ENCODE peak calls at places on chromosomes 16 and 17, in seven cellular contexts. One of them, this sample, is unnamed.

GRCh38 chr17:36132421-36132831 is 28.8 kb downstream of the CCL4 start:
- DNase-seq in nephron progenitor cell: no peak
- DNase-seq in activated CD8-positive, alpha-beta T cell treated with anti-CD3 and anti-CD28 coated beads for 36 hours: no peak
- DNase-seq in upper lobe of right lung: no peak
- DNase-seq in neural crest cell: no peak
- DNase-seq in hepatocyte: no peak
- DNase-seq in psoas muscle: no peak
- DNase-seq in this sample: no peak

GRCh38 chr17:75875182-75875939 is 3.0 kb downstream of the TRIM47 start:
- DNase-seq in nephron progenitor cell: no peak
- DNase-seq in activated CD8-positive, alpha-beta T cell treated with anti-CD3 and anti-CD28 coated beads for 36 hours: no peak
- DNase-seq in upper lobe of right lung: no peak
- DNase-seq in neural crest cell: no peak
- DNase-seq in hepatocyte: no peak
- DNase-seq in psoas muscle: no peak
- DNase-seq in this sample: no peak

GRCh38 chr16:89201467-89202377 is 1.4 kb upstream of the SLC22A31 start:
- DNase-seq in nephron progenitor cell: peak; percentile 97
- DNase-seq in activated CD8-positive, alpha-beta T cell treated with anti-CD3 and anti-CD28 coated beads for 36 hours: peak; percentile 85
- DNase-seq in upper lobe of right lung: peak; percentile 93
- DNase-seq in neural crest cell: peak; percentile 82
- DNase-seq in hepatocyte: peak; percentile 95
- DNase-seq in psoas muscle: peak; percentile 90
- DNase-seq in this sample: no peak

GRCh38 chr17:37802712-37803416 is 58.0 kb upstream of the HNF1B start:
- DNase-seq in nephron progenitor cell: no peak
- DNase-seq in activated CD8-positive, alpha-beta T cell treated with anti-CD3 and anti-CD28 coated beads for 36 hours: no peak
- DNase-seq in upper lobe of right lung: no peak
- DNase-seq in neural crest cell: no peak
- DNase-seq in hepatocyte: no peak
- DNase-seq in psoas muscle: no peak
- DNase-seq in this sample: no peak

GRCh38 chr17:1222321-1222720 is 42.5 kb upstream of the ABR start:
- DNase-seq in nephron progenitor cell: no peak
- DNase-seq in activated CD8-positive, alpha-beta T cell treated with anti-CD3 and anti-CD28 coated beads for 36 hours: no peak
- DNase-seq in upper lobe of right lung: no peak
- DNase-seq in neural crest cell: no peak
- DNase-seq in hepatocyte: no peak
- DNase-seq in psoas muscle: no peak
- DNase-seq in this sample: no peak

GRCh38 chr16:19831678-19832077 is 53.0 kb downstream of the GPRC5B start:
- DNase-seq in nephron progenitor cell: no peak
- DNase-seq in activated CD8-positive, alpha-beta T cell treated with anti-CD3 and anti-CD28 coated beads for 36 hours: no peak
- DNase-seq in upper lobe of right lung: no peak
- DNase-seq in neural crest cell: no peak
- DNase-seq in hepatocyte: no peak
- DNase-seq in psoas muscle: no peak
- DNase-seq in this sample: peak; percentile 41

GRCh38 chr17:67479119-67479517 is 102.0 kb downstream of the PITPNC1 start:
- DNase-seq in nephron progenitor cell: no peak
- DNase-seq in activated CD8-positive, alpha-beta T cell treated with anti-CD3 and anti-CD28 coated beads for 36 hours: no peak
- DNase-seq in upper lobe of right lung: no peak
- DNase-seq in neural crest cell: no peak
- DNase-seq in hepatocyte: no peak
- DNase-seq in psoas muscle: no peak
- DNase-seq in this sample: no peak

GRCh38 chr16:89841275-89841674 is 13.0 kb downstream of the SPIRE2 start:
- DNase-seq in nephron progenitor cell: no peak
- DNase-seq in activated CD8-positive, alpha-beta T cell treated with anti-CD3 and anti-CD28 coated beads for 36 hours: peak; percentile 86
- DNase-seq in upper lobe of right lung: no peak
- DNase-seq in neural crest cell: no peak
- DNase-seq in hepatocyte: no peak
- DNase-seq in psoas muscle: no peak
- DNase-seq in this sample: no peak

GRCh38 chr17:28698253-28698941 is 13.3 kb downstream of the PROCA1 start:
- DNase-seq in nephron progenitor cell: no peak
- DNase-seq in activated CD8-positive, alpha-beta T cell treated with anti-CD3 and anti-CD28 coated beads for 36 hours: no peak
- DNase-seq in upper lobe of right lung: no peak
- DNase-seq in neural crest cell: no peak
- DNase-seq in hepatocyte: peak; percentile 89
- DNase-seq in psoas muscle: no peak
- DNase-seq in this sample: no peak

GRCh38 chr16:56286819-56287218 is 95.5 kb downstream of the GNAO1 start:
- DNase-seq in nephron progenitor cell: no peak
- DNase-seq in activated CD8-positive, alpha-beta T cell treated with anti-CD3 and anti-CD28 coated beads for 36 hours: no peak
- DNase-seq in upper lobe of right lung: no peak
- DNase-seq in neural crest cell: no peak
- DNase-seq in hepatocyte: no peak
- DNase-seq in psoas muscle: no peak
- DNase-seq in this sample: no peak

GRCh38 chr16:72291531-72291981 is 119.6 kb upstream of the PMFBP1 start:
- DNase-seq in nephron progenitor cell: no peak
- DNase-seq in activated CD8-positive, alpha-beta T cell treated with anti-CD3 and anti-CD28 coated beads for 36 hours: no peak
- DNase-seq in upper lobe of right lung: no peak
- DNase-seq in neural crest cell: no peak
- DNase-seq in hepatocyte: peak; percentile 44
- DNase-seq in psoas muscle: no peak
- DNase-seq in this sample: peak; percentile 92

GRCh38 chr16:13811834-13812233 is 108.1 kb upstream of the ERCC4 start:
- DNase-seq in nephron progenitor cell: no peak
- DNase-seq in activated CD8-positive, alpha-beta T cell treated with anti-CD3 and anti-CD28 coated beads for 36 hours: no peak
- DNase-seq in upper lobe of right lung: no peak
- DNase-seq in neural crest cell: no peak
- DNase-seq in hepatocyte: no peak
- DNase-seq in psoas muscle: no peak
- DNase-seq in this sample: no peak

GRCh38 chr17:9268546-9268945 is 247.2 kb downstream of the NTN1 start:
- DNase-seq in nephron progenitor cell: no peak
- DNase-seq in activated CD8-positive, alpha-beta T cell treated with anti-CD3 and anti-CD28 coated beads for 36 hours: no peak
- DNase-seq in upper lobe of right lung: no peak
- DNase-seq in neural crest cell: no peak
- DNase-seq in hepatocyte: no peak
- DNase-seq in psoas muscle: no peak
- DNase-seq in this sample: no peak

GRCh38 chr17:16407911-16408588 is 7.3 kb upstream of the TRPV2 start:
- DNase-seq in nephron progenitor cell: peak; percentile 18
- DNase-seq in activated CD8-positive, alpha-beta T cell treated with anti-CD3 and anti-CD28 coated beads for 36 hours: peak; percentile 51
- DNase-seq in upper lobe of right lung: no peak
- DNase-seq in neural crest cell: no peak
- DNase-seq in hepatocyte: peak; percentile 70
- DNase-seq in psoas muscle: peak; percentile 75
- DNase-seq in this sample: no peak

GRCh38 chr17:967122-967521 is 12.5 kb downstream of the NXN start:
- DNase-seq in nephron progenitor cell: no peak
- DNase-seq in activated CD8-positive, alpha-beta T cell treated with anti-CD3 and anti-CD28 coated beads for 36 hours: no peak
- DNase-seq in upper lobe of right lung: no peak
- DNase-seq in neural crest cell: no peak
- DNase-seq in hepatocyte: no peak
- DNase-seq in psoas muscle: no peak
- DNase-seq in this sample: no peak

GRCh38 chr17:50588391-50589111 is 28.0 kb downstream of the CACNA1G start:
- DNase-seq in nephron progenitor cell: no peak
- DNase-seq in activated CD8-positive, alpha-beta T cell treated with anti-CD3 and anti-CD28 coated beads for 36 hours: no peak
- DNase-seq in upper lobe of right lung: no peak
- DNase-seq in neural crest cell: no peak
- DNase-seq in hepatocyte: no peak
- DNase-seq in psoas muscle: no peak
- DNase-seq in this sample: no peak

GRCh38 chr16:47506800-47507199 is 45.7 kb downstream of the PHKB start:
- DNase-seq in nephron progenitor cell: no peak
- DNase-seq in activated CD8-positive, alpha-beta T cell treated with anti-CD3 and anti-CD28 coated beads for 36 hours: no peak
- DNase-seq in upper lobe of right lung: no peak
- DNase-seq in neural crest cell: no peak
- DNase-seq in hepatocyte: no peak
- DNase-seq in psoas muscle: no peak
- DNase-seq in this sample: no peak

GRCh38 chr17:5832886-5833285 is 237.3 kb upstream of the WSCD1 start:
- DNase-seq in nephron progenitor cell: no peak
- DNase-seq in activated CD8-positive, alpha-beta T cell treated with anti-CD3 and anti-CD28 coated beads for 36 hours: no peak
- DNase-seq in upper lobe of right lung: no peak
- DNase-seq in neural crest cell: no peak
- DNase-seq in hepatocyte: no peak
- DNase-seq in psoas muscle: no peak
- DNase-seq in this sample: peak; percentile 19

GRCh38 chr17:78715876-78716275 is 66.2 kb downstream of the CYTH1 start:
- DNase-seq in nephron progenitor cell: no peak
- DNase-seq in activated CD8-positive, alpha-beta T cell treated with anti-CD3 and anti-CD28 coated beads for 36 hours: no peak
- DNase-seq in upper lobe of right lung: no peak
- DNase-seq in neural crest cell: no peak
- DNase-seq in hepatocyte: no peak
- DNase-seq in psoas muscle: no peak
- DNase-seq in this sample: no peak

GRCh38 chr16:80317132-80318098 is 223.4 kb upstream of the DYNLRB2 start:
- DNase-seq in nephron progenitor cell: peak; percentile 14
- DNase-seq in activated CD8-positive, alpha-beta T cell treated with anti-CD3 and anti-CD28 coated beads for 36 hours: no peak
- DNase-seq in upper lobe of right lung: no peak
- DNase-seq in neural crest cell: no peak
- DNase-seq in hepatocyte: peak; percentile 16
- DNase-seq in psoas muscle: no peak
- DNase-seq in this sample: no peak

GRCh38 chr17:78174870-78175642 is 6.7 kb downstream of the SYNGR2 start:
- DNase-seq in nephron progenitor cell: no peak
- DNase-seq in activated CD8-positive, alpha-beta T cell treated with anti-CD3 and anti-CD28 coated beads for 36 hours: no peak
- DNase-seq in upper lobe of right lung: no peak
- DNase-seq in neural crest cell: no peak
- DNase-seq in hepatocyte: no peak
- DNase-seq in psoas muscle: peak; percentile 77
- DNase-seq in this sample: no peak

GRCh38 chr17:62727916-62728672 is 80.0 kb downstream of the MARCHF10 start:
- DNase-seq in nephron progenitor cell: no peak
- DNase-seq in activated CD8-positive, alpha-beta T cell treated with anti-CD3 and anti-CD28 coated beads for 36 hours: no peak
- DNase-seq in upper lobe of right lung: no peak
- DNase-seq in neural crest cell: no peak
- DNase-seq in hepatocyte: no peak
- DNase-seq in psoas muscle: no peak
- DNase-seq in this sample: no peak
- TF ChIP-seq CTCF in nephron progenitor cell: no peak
- TF ChIP-seq CTCF in activated CD8-positive, alpha-beta T cell treated with anti-CD3 and anti-CD28 coated beads for 36 hours: no peak
- TF ChIP-seq CTCF in upper lobe of right lung: no peak
- TF ChIP-seq CTCF in neural crest cell: no peak
- TF ChIP-seq CTCF in hepatocyte: no peak
- TF ChIP-seq CTCF in psoas muscle: no peak
- TF ChIP-seq CTCF in this sample: no peak

DNA sequence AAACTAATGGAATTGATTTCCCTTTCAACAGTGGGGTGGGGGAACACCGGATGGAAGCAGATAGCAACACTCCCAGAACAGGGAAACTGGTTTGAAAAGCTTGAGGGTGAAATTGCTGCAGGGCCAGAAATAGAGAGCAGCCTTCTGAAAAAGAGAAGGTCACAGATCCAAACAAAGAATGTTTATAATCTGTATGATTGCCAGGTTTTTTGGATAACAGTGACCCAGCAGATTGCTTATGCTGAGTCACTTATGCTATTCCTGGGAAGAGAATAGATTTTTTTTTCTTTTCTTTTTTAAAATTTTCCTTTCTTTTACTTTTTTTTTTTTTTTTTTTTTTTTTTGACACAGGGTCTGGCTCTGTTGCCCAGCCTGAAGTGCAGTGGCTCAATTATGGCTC is 641.3 kb downstream of the KCNJ2 start:
- DNase-seq in nephron progenitor cell: no peak
- DNase-seq in activated CD8-positive, alpha-beta T cell treated with anti-CD3 and anti-CD28 coated beads for 36 hours: no peak
- DNase-seq in upper lobe of right lung: no peak
- DNase-seq in neural crest cell: no peak
- DNase-seq in hepatocyte: no peak
- DNase-seq in psoas muscle: no peak
- DNase-seq in this sample: no peak
- TF ChIP-seq CTCF in nephron progenitor cell: no peak
- TF ChIP-seq CTCF in activated CD8-positive, alpha-beta T cell treated with anti-CD3 and anti-CD28 coated beads for 36 hours: no peak
- TF ChIP-seq CTCF in upper lobe of right lung: no peak
- TF ChIP-seq CTCF in neural crest cell: no peak
- TF ChIP-seq CTCF in hepatocyte: no peak
- TF ChIP-seq CTCF in psoas muscle: no peak
- TF ChIP-seq CTCF in this sample: no peak

DNA sequence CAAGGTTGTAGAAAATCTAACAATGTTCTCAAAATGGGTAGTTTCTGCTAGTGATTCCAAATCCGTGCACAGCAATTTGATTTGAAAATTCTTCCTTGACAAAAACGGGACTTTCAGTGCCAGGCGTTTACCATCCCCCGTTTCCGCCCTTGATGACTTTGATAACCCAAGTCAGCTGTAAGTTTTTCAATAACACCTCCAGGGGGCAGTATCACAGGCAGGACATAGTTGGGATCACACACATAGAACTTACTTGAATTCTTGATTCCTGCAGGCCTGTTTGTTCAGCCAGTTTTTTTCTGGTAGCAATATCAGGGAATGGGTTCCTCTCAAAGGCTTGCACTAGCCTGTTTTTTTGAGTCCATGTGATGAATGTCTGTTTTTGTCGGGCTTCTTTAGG is 5.6 kb downstream of the DUXB start:
- DNase-seq in nephron progenitor cell: no peak
- DNase-seq in activated CD8-positive, alpha-beta T cell treated with anti-CD3 and anti-CD28 coated beads for 36 hours: peak; percentile 3
- DNase-seq in upper lobe of right lung: no peak
- DNase-seq in neural crest cell: no peak
- DNase-seq in hepatocyte: no peak
- DNase-seq in psoas muscle: no peak
- DNase-seq in this sample: no peak
- TF ChIP-seq CTCF in nephron progenitor cell: no peak
- TF ChIP-seq CTCF in activated CD8-positive, alpha-beta T cell treated with anti-CD3 and anti-CD28 coated beads for 36 hours: peak; percentile 18
- TF ChIP-seq CTCF in upper lobe of right lung: no peak
- TF ChIP-seq CTCF in neural crest cell: peak; percentile 29
- TF ChIP-seq CTCF in hepatocyte: no peak
- TF ChIP-seq CTCF in psoas muscle: no peak
- TF ChIP-seq CTCF in this sample: no peak

GRCh38 chr17:57810740-57811632 is 38.9 kb downstream of the MRPS23 start:
- DNase-seq in nephron progenitor cell: peak; percentile 35
- DNase-seq in activated CD8-positive, alpha-beta T cell treated with anti-CD3 and anti-CD28 coated beads for 36 hours: no peak
- DNase-seq in upper lobe of right lung: no peak
- DNase-seq in neural crest cell: no peak
- DNase-seq in hepatocyte: peak; percentile 30
- DNase-seq in psoas muscle: peak; percentile 65
- DNase-seq in this sample: no peak
- TF ChIP-seq CTCF in nephron progenitor cell: no peak
- TF ChIP-seq CTCF in activated CD8-positive, alpha-beta T cell treated with anti-CD3 and anti-CD28 coated beads for 36 hours: no peak
- TF ChIP-seq CTCF in upper lobe of right lung: no peak
- TF ChIP-seq CTCF in neural crest cell: no peak
- TF ChIP-seq CTCF in hepatocyte: no peak
- TF ChIP-seq CTCF in psoas muscle: no peak
- TF ChIP-seq CTCF in this sample: no peak